ENCODE peak calls at places on chromosome 7, in six cellular contexts. One of them, this sample, is unnamed. For H3K4me1, the result is how much of the 10 kb centered on the place peaks cover.

GRCh38 chr7:25759748-25760147 is 392.2 kb upstream of the NFE2L3 start:
- DNase-seq in A549: no peak
- DNase-seq in mucosa of descending colon: no peak
- DNase-seq in GM23338: peak
- DNase-seq in PC-9: no peak
- DNase-seq in hepatocyte: no peak
- DNase-seq in this sample: no peak

GRCh38 chr7:140610204-140611165 is 30.1 kb downstream of the DENND2A start:
- DNase-seq in A549: no peak
- DNase-seq in mucosa of descending colon: no peak
- DNase-seq in GM23338: no peak
- DNase-seq in PC-9: peak
- DNase-seq in hepatocyte: no peak
- DNase-seq in this sample: no peak

GRCh38 chr7:68176974-68177373 is 1180.3 kb downstream of the TYW1 start:
- DNase-seq in PC-9: peak
- DNase-seq in A549: peak
- DNase-seq in hepatocyte: peak
- DNase-seq in mucosa of descending colon: peak
- DNase-seq in GM23338: peak
- DNase-seq in this sample: peak

GRCh38 chr7:34133356-34133982 is 228.1 kb downstream of the BMPER start:
- DNase-seq in A549: peak
- DNase-seq in PC-9: no peak
- DNase-seq in hepatocyte: peak
- DNase-seq in mucosa of descending colon: no peak
- DNase-seq in GM23338: no peak
- DNase-seq in this sample: no peak

GRCh38 chr7:138892016-138892630 is 89.1 kb downstream of the KIAA1549 start:
- DNase-seq in GM23338: no peak
- DNase-seq in mucosa of descending colon: no peak
- DNase-seq in A549: no peak
- DNase-seq in hepatocyte: no peak
- DNase-seq in PC-9: peak
- DNase-seq in this sample: no peak

GRCh38 chr7:36761835-36762234 is 37.5 kb upstream of the AOAH start:
- DNase-seq in hepatocyte: no peak
- DNase-seq in mucosa of descending colon: no peak
- DNase-seq in A549: no peak
- DNase-seq in PC-9: no peak
- DNase-seq in GM23338: no peak
- DNase-seq in this sample: no peak

GRCh38 chr7:150435047-150435389 is 15.4 kb upstream of the GIMAP8 start:
- DNase-seq in PC-9: no peak
- DNase-seq in A549: no peak
- DNase-seq in mucosa of descending colon: no peak
- DNase-seq in GM23338: no peak
- DNase-seq in hepatocyte: no peak
- DNase-seq in this sample: no peak

GRCh38 chr7:25894002-25894901 is 257.7 kb upstream of the NFE2L3 start:
- DNase-seq in PC-9: no peak
- DNase-seq in A549: no peak
- DNase-seq in GM23338: peak
- DNase-seq in hepatocyte: peak
- DNase-seq in mucosa of descending colon: peak
- DNase-seq in this sample: peak

GRCh38 chr7:84535584-84536255 is 341.1 kb upstream of the SEMA3A start:
- DNase-seq in mucosa of descending colon: no peak
- DNase-seq in A549: no peak
- DNase-seq in hepatocyte: peak
- DNase-seq in GM23338: no peak
- DNase-seq in PC-9: no peak
- DNase-seq in this sample: no peak

GRCh38 chr7:19017374-19017773 is 100.1 kb downstream of the TWIST1 start:
- DNase-seq in hepatocyte: no peak
- DNase-seq in GM23338: peak
- DNase-seq in PC-9: peak
- DNase-seq in mucosa of descending colon: no peak
- DNase-seq in A549: no peak
- DNase-seq in this sample: no peak
- TF ChIP-seq CTCF in hepatocyte: no peak
- TF ChIP-seq CTCF in GM23338: no peak
- TF ChIP-seq CTCF in PC-9: peak
- TF ChIP-seq CTCF in mucosa of descending colon: no peak
- TF ChIP-seq CTCF in A549: no peak
- TF ChIP-seq CTCF in this sample: no peak

GRCh38 chr7:22561356-22561755 is 61.4 kb upstream of the STEAP1B start:
- DNase-seq in A549: peak
- DNase-seq in GM23338: peak
- DNase-seq in mucosa of descending colon: peak
- DNase-seq in hepatocyte: peak
- DNase-seq in PC-9: peak
- DNase-seq in this sample: no peak
- H3K4me1 ChIP-seq in A549: half or more
- H3K4me1 ChIP-seq in GM23338: half or more
- H3K4me1 ChIP-seq in mucosa of descending colon: under half
- H3K4me1 ChIP-seq in hepatocyte: under half
- H3K4me1 ChIP-seq in PC-9: half or more
- H3K4me1 ChIP-seq in this sample: under half

GRCh38 chr7:131753620-131754222 is 197.3 kb upstream of the PODXL start:
- DNase-seq in PC-9: no peak
- DNase-seq in mucosa of descending colon: peak
- DNase-seq in A549: peak
- DNase-seq in GM23338: peak
- DNase-seq in hepatocyte: peak
- DNase-seq in this sample: peak
- TF ChIP-seq CTCF in PC-9: peak
- TF ChIP-seq CTCF in mucosa of descending colon: no peak
- TF ChIP-seq CTCF in A549: peak
- TF ChIP-seq CTCF in GM23338: peak
- TF ChIP-seq CTCF in hepatocyte: peak
- TF ChIP-seq CTCF in this sample: peak

DNA sequence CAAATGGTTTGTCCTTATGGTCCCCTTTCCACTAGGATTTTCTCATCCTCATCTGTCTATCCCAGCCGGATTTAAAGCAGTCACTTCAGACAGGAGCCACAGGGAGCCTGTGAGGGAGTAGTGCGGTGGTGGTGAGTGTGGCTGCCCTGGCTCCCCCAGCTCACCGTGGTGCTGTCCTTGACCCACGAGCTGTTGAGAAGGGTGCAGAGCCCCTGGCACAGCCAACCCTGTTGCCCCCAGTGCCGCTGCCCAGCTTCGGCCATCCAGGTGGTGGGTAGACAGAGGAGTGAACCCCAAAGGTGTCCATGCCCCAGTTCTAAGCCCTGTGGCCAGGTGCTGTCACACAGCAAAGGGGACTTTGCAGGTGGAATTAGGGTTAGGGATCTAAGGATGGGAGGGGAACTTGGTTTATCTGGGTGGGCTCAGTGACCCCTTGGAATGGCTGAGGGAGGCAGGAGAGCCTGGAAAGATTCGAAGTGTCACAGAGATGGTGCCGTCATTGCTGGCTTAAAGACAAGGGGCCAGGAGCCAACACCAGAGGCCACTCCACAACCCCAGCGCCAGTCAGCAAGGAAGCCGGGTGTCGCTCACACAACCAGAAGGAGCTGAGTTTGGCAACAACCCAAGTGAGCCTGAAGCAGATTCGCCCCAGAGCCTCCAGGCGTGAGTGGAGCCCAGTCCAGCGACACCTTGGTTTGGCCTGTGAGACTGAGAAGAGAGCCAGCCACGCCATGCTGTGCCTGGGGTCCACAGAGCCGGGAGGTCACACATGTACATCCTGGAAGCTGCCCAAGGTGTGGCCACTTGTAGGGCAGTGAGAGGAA is 142.4 kb downstream of the ADCY1 start:
- DNase-seq in PC-9: no peak
- DNase-seq in A549: no peak
- DNase-seq in hepatocyte: no peak
- DNase-seq in GM23338: no peak
- DNase-seq in mucosa of descending colon: no peak
- DNase-seq in this sample: no peak
- H3K4me1 ChIP-seq in PC-9: under half
- H3K4me1 ChIP-seq in A549: under half
- H3K4me1 ChIP-seq in hepatocyte: under half
- H3K4me1 ChIP-seq in GM23338: under half
- H3K4me1 ChIP-seq in mucosa of descending colon: under half
- H3K4me1 ChIP-seq in this sample: under half

GRCh38 chr7:120591-120991 is 71.8 kb upstream of the FAM20C start:
- DNase-seq in mucosa of descending colon: no peak
- DNase-seq in PC-9: no peak
- DNase-seq in A549: no peak
- DNase-seq in GM23338: peak
- DNase-seq in hepatocyte: peak
- DNase-seq in this sample: no peak

GRCh38 chr7:118068-118802 is 74.1 kb upstream of the FAM20C start:
- DNase-seq in PC-9: no peak
- DNase-seq in mucosa of descending colon: no peak
- DNase-seq in hepatocyte: peak
- DNase-seq in A549: no peak
- DNase-seq in GM23338: no peak
- DNase-seq in this sample: no peak

GRCh38 chr7:119377-120163 is 72.8 kb upstream of the FAM20C start:
- DNase-seq in PC-9: no peak
- DNase-seq in hepatocyte: peak
- DNase-seq in A549: no peak
- DNase-seq in GM23338: no peak
- DNase-seq in mucosa of descending colon: peak
- DNase-seq in this sample: no peak

GRCh38 chr7:120164-120555 is 72.2 kb upstream of the FAM20C start:
- DNase-seq in A549: no peak
- DNase-seq in PC-9: no peak
- DNase-seq in mucosa of descending colon: no peak
- DNase-seq in GM23338: no peak
- DNase-seq in hepatocyte: peak
- DNase-seq in this sample: no peak

GRCh38 chr7:118803-119376 is 73.5 kb upstream of the FAM20C start:
- DNase-seq in mucosa of descending colon: peak
- DNase-seq in hepatocyte: peak
- DNase-seq in PC-9: no peak
- DNase-seq in A549: no peak
- DNase-seq in GM23338: no peak
- DNase-seq in this sample: no peak
- TF ChIP-seq CTCF in mucosa of descending colon: no peak
- TF ChIP-seq CTCF in hepatocyte: peak
- TF ChIP-seq CTCF in PC-9: no peak
- TF ChIP-seq CTCF in A549: no peak
- TF ChIP-seq CTCF in GM23338: no peak
- TF ChIP-seq CTCF in this sample: no peak

DNA sequence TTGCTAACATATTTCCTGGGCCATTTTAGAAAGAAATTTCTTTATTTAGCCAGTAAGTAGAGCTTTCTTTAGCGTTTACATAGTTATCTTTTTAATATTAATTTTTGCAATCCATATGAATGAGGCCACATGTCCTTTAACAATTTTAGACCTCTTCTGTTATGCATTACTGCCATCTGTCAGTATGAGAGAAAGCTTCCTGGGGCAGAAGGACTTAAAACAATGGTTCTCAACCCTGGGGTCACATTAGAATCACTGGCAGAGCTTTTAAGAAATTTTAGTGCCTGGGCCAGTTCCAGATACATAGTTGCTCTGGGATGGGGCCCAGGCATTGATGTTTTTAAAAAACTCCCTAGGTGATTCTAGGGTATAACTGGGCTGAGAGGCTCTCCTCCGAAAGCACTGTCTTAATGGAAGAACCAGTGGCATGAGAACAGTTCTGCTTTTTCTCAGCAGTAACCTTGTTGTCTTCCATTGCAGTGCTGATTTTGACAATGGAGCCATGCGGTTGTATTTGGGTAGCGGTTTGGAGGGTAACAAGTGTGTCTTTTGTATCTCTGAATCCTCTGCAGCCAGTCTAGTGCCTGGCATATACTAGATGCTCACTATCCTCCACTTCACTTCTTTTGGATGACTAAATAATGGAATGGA is 226.9 kb downstream of the AUTS2 start:
- DNase-seq in A549: no peak
- DNase-seq in PC-9: no peak
- DNase-seq in mucosa of descending colon: no peak
- DNase-seq in hepatocyte: no peak
- DNase-seq in GM23338: no peak
- DNase-seq in this sample: peak
- H3K4me1 ChIP-seq in A549: under half
- H3K4me1 ChIP-seq in PC-9: under half
- H3K4me1 ChIP-seq in mucosa of descending colon: under half
- H3K4me1 ChIP-seq in hepatocyte: under half
- H3K4me1 ChIP-seq in GM23338: under half
- H3K4me1 ChIP-seq in this sample: half or more

GRCh38 chr7:72334066-72334465 is 78.1 kb downstream of the CALN1 start:
- DNase-seq in hepatocyte: no peak
- DNase-seq in PC-9: no peak
- DNase-seq in A549: no peak
- DNase-seq in mucosa of descending colon: no peak
- DNase-seq in GM23338: peak
- DNase-seq in this sample: no peak
- TF ChIP-seq CTCF in hepatocyte: no peak
- TF ChIP-seq CTCF in PC-9: peak
- TF ChIP-seq CTCF in A549: no peak
- TF ChIP-seq CTCF in mucosa of descending colon: no peak
- TF ChIP-seq CTCF in GM23338: peak
- TF ChIP-seq CTCF in this sample: peak

This sample was measured in OCI-LY7.